ENCODE peak calls at places on chromosomes 6 and 20, in nine cellular contexts. One of them, this sample, is unnamed.

GRCh38 chr6:36755435-36756348 is 58.1 kb downstream of the RAB44 start:
- DNase-seq in stimulated activated naive CD4-positive, alpha-beta T cell: peak
- DNase-seq in retinal pigment epithelial cell: no peak
- DNase-seq in HEK293T: no peak
- DNase-seq in GM04504: no peak
- DNase-seq in substantia nigra: no peak
- DNase-seq in heart right ventricle: no peak
- DNase-seq in SJSA1: peak
- DNase-seq in retina: no peak
- DNase-seq in this sample: peak

GRCh38 chr6:142913036-142913510 is 31.9 kb downstream of the HIVEP2 start:
- DNase-seq in stimulated activated naive CD4-positive, alpha-beta T cell: no peak
- DNase-seq in retinal pigment epithelial cell: no peak
- DNase-seq in HEK293T: no peak
- DNase-seq in GM04504: no peak
- DNase-seq in substantia nigra: no peak
- DNase-seq in heart right ventricle: no peak
- DNase-seq in SJSA1: no peak
- DNase-seq in retina: no peak
- DNase-seq in this sample: no peak

GRCh38 chr6:142075516-142076101 is 57.1 kb upstream of the GJE1 start:
- DNase-seq in stimulated activated naive CD4-positive, alpha-beta T cell: no peak
- DNase-seq in retinal pigment epithelial cell: no peak
- DNase-seq in HEK293T: no peak
- DNase-seq in GM04504: no peak
- DNase-seq in substantia nigra: no peak
- DNase-seq in heart right ventricle: no peak
- DNase-seq in SJSA1: no peak
- DNase-seq in retina: no peak
- DNase-seq in this sample: peak

GRCh38 chr6:44230034-44230675 is 6.8 kb downstream of the SLC29A1 start:
- DNase-seq in stimulated activated naive CD4-positive, alpha-beta T cell: no peak
- DNase-seq in retinal pigment epithelial cell: no peak
- DNase-seq in HEK293T: no peak
- DNase-seq in GM04504: no peak
- DNase-seq in substantia nigra: no peak
- DNase-seq in heart right ventricle: no peak
- DNase-seq in SJSA1: no peak
- DNase-seq in retina: no peak
- DNase-seq in this sample: no peak

GRCh38 chr6:20541387-20541786 is 7.1 kb downstream of the CDKAL1 start:
- DNase-seq in stimulated activated naive CD4-positive, alpha-beta T cell: no peak
- DNase-seq in retinal pigment epithelial cell: no peak
- DNase-seq in HEK293T: no peak
- DNase-seq in GM04504: no peak
- DNase-seq in substantia nigra: no peak
- DNase-seq in heart right ventricle: no peak
- DNase-seq in SJSA1: no peak
- DNase-seq in retina: no peak
- DNase-seq in this sample: no peak

GRCh38 chr6:102039450-102039849 is 645.9 kb downstream of the GRIK2 start:
- DNase-seq in stimulated activated naive CD4-positive, alpha-beta T cell: no peak
- DNase-seq in retinal pigment epithelial cell: no peak
- DNase-seq in HEK293T: no peak
- DNase-seq in GM04504: no peak
- DNase-seq in substantia nigra: no peak
- DNase-seq in heart right ventricle: no peak
- DNase-seq in SJSA1: no peak
- DNase-seq in retina: peak
- DNase-seq in this sample: no peak

GRCh38 chr6:117280922-117281321 is 15.6 kb downstream of the VGLL2 start:
- DNase-seq in stimulated activated naive CD4-positive, alpha-beta T cell: no peak
- DNase-seq in retinal pigment epithelial cell: no peak
- DNase-seq in HEK293T: peak
- DNase-seq in GM04504: no peak
- DNase-seq in substantia nigra: no peak
- DNase-seq in heart right ventricle: no peak
- DNase-seq in SJSA1: no peak
- DNase-seq in retina: no peak
- DNase-seq in this sample: no peak

GRCh38 chr6:87589693-87590416 is at the start of the genes ORC3 and RARS2:
- DNase-seq in stimulated activated naive CD4-positive, alpha-beta T cell: peak
- DNase-seq in retinal pigment epithelial cell: peak
- DNase-seq in HEK293T: peak
- DNase-seq in GM04504: peak
- DNase-seq in substantia nigra: peak
- DNase-seq in heart right ventricle: peak
- DNase-seq in SJSA1: peak
- DNase-seq in retina: peak
- DNase-seq in this sample: peak

GRCh38 chr6:113057567-113058053 is 710.5 kb downstream of the RFPL4B start:
- DNase-seq in stimulated activated naive CD4-positive, alpha-beta T cell: no peak
- DNase-seq in retinal pigment epithelial cell: no peak
- DNase-seq in HEK293T: no peak
- DNase-seq in GM04504: no peak
- DNase-seq in substantia nigra: no peak
- DNase-seq in heart right ventricle: no peak
- DNase-seq in SJSA1: no peak
- DNase-seq in retina: no peak
- DNase-seq in this sample: no peak

GRCh38 chr6:156396791-156397418 is 380.3 kb upstream of the ARID1B start:
- DNase-seq in stimulated activated naive CD4-positive, alpha-beta T cell: peak
- DNase-seq in retinal pigment epithelial cell: no peak
- DNase-seq in HEK293T: no peak
- DNase-seq in GM04504: no peak
- DNase-seq in substantia nigra: no peak
- DNase-seq in heart right ventricle: no peak
- DNase-seq in SJSA1: no peak
- DNase-seq in retina: peak
- DNase-seq in this sample: no peak

GRCh38 chr20:12482661-12483060 is 526.1 kb upstream of the SPTLC3 start:
- DNase-seq in stimulated activated naive CD4-positive, alpha-beta T cell: no peak
- DNase-seq in retinal pigment epithelial cell: no peak
- DNase-seq in HEK293T: no peak
- DNase-seq in GM04504: no peak
- DNase-seq in substantia nigra: no peak
- DNase-seq in heart right ventricle: no peak
- DNase-seq in SJSA1: no peak
- DNase-seq in retina: no peak
- DNase-seq in this sample: no peak

GRCh38 chr20:17725094-17725835 is 25.5 kb downstream of the BANF2 start:
- DNase-seq in stimulated activated naive CD4-positive, alpha-beta T cell: no peak
- DNase-seq in retinal pigment epithelial cell: no peak
- DNase-seq in HEK293T: no peak
- DNase-seq in GM04504: no peak
- DNase-seq in substantia nigra: no peak
- DNase-seq in heart right ventricle: peak
- DNase-seq in SJSA1: no peak
- DNase-seq in retina: no peak
- DNase-seq in this sample: no peak